ENCODE peak calls at places on chromosome 13, in nine cellular contexts. I, H, X, S, C, W, R, A and N are unnamed samples.

GRCh38 chr13:48515732-48516131 is 17.1 kb downstream of the RCBTB2 start:
- DNase-seq in S (no peak), H (no peak), C (no peak), I (no peak), X (no peak), W (no peak), R (no peak), A (no peak), N (no peak)

GRCh38 chr13:98997738-98998641 is 20.1 kb upstream of the DOCK9 start:
- DNase-seq in R (no peak), H (no peak), W (no peak), I (no peak), S (no peak), X (no peak), A (no peak), C (no peak), N (no peak)

GRCh38 chr13:112892759-112893569 is 76.0 kb upstream of the MCF2L start:
- DNase-seq in I (no peak), W (no peak), R (no peak), X (no peak), C (no peak), H (no peak), A (no peak), S (no peak), N (peak)

GRCh38 chr13:26784704-26785639 is 24.4 kb upstream of the GPR12 start:
- DNase-seq in R (peak), A (no peak), W (no peak), X (no peak), C (no peak), S (no peak), I (peak), H (no peak), N (no peak)

GRCh38 chr13:25068810-25069209 is 27.1 kb upstream of the PABPC3 start:
- DNase-seq in W (no peak), I (no peak), A (no peak), C (no peak), R (no peak), H (no peak), S (no peak), X (no peak), N (no peak)

GRCh38 chr13:37747071-37747612 is 122.4 kb downstream of the TRPC4 start:
- DNase-seq in X (peak), S (peak), A (peak), R (no peak), H (no peak), I (no peak), C (no peak), W (no peak), N (no peak)

GRCh38 chr13:109235901-109236300 is 550.5 kb downstream of the IRS2 start:
- DNase-seq in R (no peak), H (no peak), S (no peak), W (no peak), A (no peak), C (no peak), I (no peak), X (no peak), N (no peak)

GRCh38 chr13:112725346-112726017 is 35.6 kb downstream of the ATP11A start:
- DNase-seq in W (no peak), S (no peak), C (no peak), A (no peak), H (no peak), I (peak), R (no peak), X (no peak), N (no peak)

GRCh38 chr13:33796095-33796494 is 21.9 kb upstream of the RFC3 start:
- DNase-seq in H (no peak), R (no peak), X (no peak), C (no peak), A (no peak), I (no peak), S (no peak), W (no peak), N (no peak)

GRCh38 chr13:33797622-33798021 is 20.3 kb upstream of the RFC3 start:
- DNase-seq in H (no peak), W (no peak), C (no peak), S (no peak), I (no peak), A (peak), R (no peak), X (peak), N (no peak)

GRCh38 chr13:33800646-33801186 is 17.2 kb upstream of the RFC3 start:
- DNase-seq in H (no peak), C (no peak), A (no peak), X (peak), S (no peak), R (no peak), W (no peak), I (no peak), N (no peak)

GRCh38 chr13:33798023-33798422 is 19.9 kb upstream of the RFC3 start:
- DNase-seq in X (no peak), A (no peak), I (no peak), S (no peak), R (no peak), C (no peak), H (no peak), W (no peak), N (no peak)

GRCh38 chr13:33799950-33800592 is 17.9 kb upstream of the RFC3 start:
- DNase-seq in W (no peak), X (peak), C (no peak), A (peak), S (no peak), I (no peak), H (peak), R (peak), N (no peak)
- TF ChIP-seq CTCF in W (no peak), X (peak), C (peak), A (peak), S (peak), I (peak), H (peak), R (peak), N (no peak)

GRCh38 chr13:30334663-30335386 is 27.5 kb upstream of the KATNAL1 start:
- DNase-seq in W (peak), H (no peak), S (no peak), A (no peak), C (no peak), X (peak), R (peak), I (peak), N (no peak)
- TF ChIP-seq CTCF in W (peak), H (peak), S (peak), A (peak), C (peak), X (peak), R (peak), I (peak), N (peak)

DNA sequence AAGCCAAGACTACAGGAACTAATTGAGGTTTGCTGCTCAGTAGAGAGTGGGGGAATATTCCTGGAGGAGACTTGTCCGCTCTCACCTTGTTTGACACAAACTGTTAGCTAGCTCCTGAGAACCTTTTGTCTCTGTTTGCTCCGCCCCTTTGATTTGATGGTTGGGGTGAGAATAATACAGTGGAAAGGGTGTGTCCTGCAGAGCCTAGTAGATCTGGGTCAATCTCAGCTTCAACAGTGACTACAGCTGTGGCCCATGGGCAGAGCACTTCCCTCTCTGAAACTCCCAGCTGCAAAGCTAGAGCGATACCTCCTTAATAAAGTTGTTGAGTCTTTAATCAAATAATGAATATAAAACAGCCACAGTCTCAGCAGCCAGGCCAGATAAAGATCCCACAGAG is 576.7 kb downstream of the DIAPH3 start:
- DNase-seq in C (no peak), X (no peak), S (no peak), I (no peak), R (no peak), H (no peak), A (no peak), W (no peak), N (no peak)
- TF ChIP-seq CTCF in C (no peak), X (no peak), S (no peak), I (no peak), R (no peak), H (no peak), A (no peak), W (no peak), N (no peak)

DNA sequence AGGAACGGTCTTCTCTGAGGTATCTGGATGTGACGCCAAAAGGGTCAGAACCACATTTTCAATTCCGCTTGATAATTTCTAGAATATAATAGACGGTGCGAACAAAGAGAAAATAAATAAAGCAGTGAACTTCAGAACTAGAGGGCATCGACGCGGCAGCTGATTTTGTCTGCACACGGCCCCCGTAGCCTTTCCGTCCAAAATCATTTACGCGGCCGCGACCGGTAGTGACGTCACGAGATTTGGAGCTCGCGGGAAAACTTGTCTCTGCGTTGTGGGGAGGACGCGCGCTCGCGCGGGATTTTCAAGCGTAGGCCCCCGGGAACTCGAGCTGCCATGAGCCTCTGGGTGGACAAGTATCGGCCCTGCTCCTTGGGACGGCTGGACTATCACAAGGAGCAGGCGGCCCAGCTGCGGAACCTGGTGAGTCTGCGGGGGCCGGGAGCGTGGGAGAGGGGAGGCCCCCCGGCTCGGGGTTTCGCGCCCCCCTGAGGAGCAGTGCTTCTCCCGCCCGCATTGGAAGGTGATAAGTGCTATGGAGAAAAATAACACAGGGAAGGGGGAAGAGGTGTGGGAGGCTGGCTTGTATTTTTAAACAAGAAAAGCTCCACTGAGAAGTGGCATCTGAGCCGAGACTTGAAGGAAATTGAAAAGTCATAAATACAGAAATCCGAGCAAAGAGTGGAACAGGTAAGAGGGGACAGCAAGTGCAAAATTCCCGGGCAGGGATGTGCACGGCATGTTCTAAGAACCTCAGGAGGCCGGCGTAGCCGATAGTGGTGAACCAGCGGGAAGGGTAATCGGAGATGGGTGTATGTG is at the start of gene RFC3:
- DNase-seq in W (peak), R (peak), A (peak), I (peak), H (peak), S (peak), C (peak), X (peak), N (peak)
- TF ChIP-seq CTCF in W (no peak), R (peak), A (no peak), I (no peak), H (no peak), S (no peak), C (peak), X (no peak), N (no peak)

DNA sequence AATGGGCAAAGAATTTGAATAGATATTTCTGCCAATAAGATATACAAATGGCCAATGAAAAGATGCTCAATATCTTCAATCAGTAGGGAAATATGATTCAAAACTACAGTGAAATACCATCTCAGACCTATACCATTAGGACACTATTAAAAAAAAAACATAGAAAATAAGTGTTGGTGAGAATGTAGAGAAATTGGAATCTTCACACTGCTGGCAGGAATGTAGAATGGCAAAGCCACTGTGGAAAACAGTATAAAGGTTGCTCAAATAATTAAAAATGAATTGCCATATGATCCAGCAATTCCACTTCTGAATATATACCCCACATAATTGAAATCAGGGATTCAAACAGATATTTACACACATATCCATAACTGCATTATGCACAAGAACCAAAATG is 88.1 kb upstream of the STARD13 start:
- DNase-seq in W (no peak), S (no peak), R (no peak), H (no peak), I (no peak), X (no peak), C (no peak), A (no peak), N (no peak)
- TF ChIP-seq CTCF in W (peak), S (no peak), R (no peak), H (peak), I (peak), X (peak), C (no peak), A (peak), N (no peak)

DNA sequence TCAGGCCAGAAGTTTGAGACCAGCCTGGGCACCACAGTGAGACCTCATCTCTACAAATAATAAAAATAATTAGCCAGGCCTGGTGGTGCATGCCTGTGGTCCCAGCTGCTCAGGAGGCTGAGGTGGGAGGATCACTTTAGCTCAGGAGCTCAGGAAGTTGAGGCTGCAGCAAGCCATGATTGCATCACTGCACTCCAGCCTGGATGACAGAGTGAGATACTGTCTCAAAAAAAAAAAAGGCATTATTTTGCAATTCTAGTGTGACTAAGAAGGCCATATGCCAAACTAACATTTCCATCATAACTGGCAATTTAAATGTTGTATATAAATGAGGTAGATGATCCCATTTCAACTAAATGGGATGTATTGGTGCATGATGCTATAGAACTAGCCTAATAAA is 632.8 kb upstream of the KLF12 start:
- DNase-seq in H (no peak), W (no peak), R (no peak), A (peak), S (no peak), C (no peak), I (no peak), X (peak), N (no peak)
- TF ChIP-seq CTCF in H (no peak), W (no peak), R (no peak), A (no peak), S (no peak), C (no peak), I (no peak), X (no peak), N (no peak)